ENCODE peak calls at places on chromosomes 6 and 20, in eight cellular contexts. U is cardiac muscle cell, B is cerebellar nuclear complex, Z is adrenal gland, F is left cardiac atrium, J is activated gamma-delta T cell, R is astrocyte of the spinal cord, M is GM20000. K is an unnamed sample.

GRCh38 chr20:64080013-64080812 is at the start of gene OPRL1:
- DNase-seq in U (no peak), B (no peak), Z (peak), F (no peak), J (peak), R (peak), M (no peak), K (no peak)

GRCh38 chr6:120211955-120212792 is 862.6 kb upstream of the MAN1A1 start:
- DNase-seq in U (no peak), B (no peak), Z (no peak), F (no peak), J (no peak), R (peak), M (no peak), K (no peak)

GRCh38 chr20:47700327-47700726 is 85.0 kb downstream of the SULF2 start:
- DNase-seq in U (no peak), B (no peak), Z (no peak), F (no peak), J (no peak), R (no peak), M (no peak), K (no peak)

GRCh38 chr6:139649718-139650117 is 275.3 kb upstream of the CITED2 start:
- DNase-seq in U (no peak), B (no peak), Z (no peak), F (no peak), J (no peak), R (no peak), M (no peak), K (no peak)

GRCh38 chr6:68639826-68640505 is 4.9 kb downstream of the ADGRB3 start:
- DNase-seq in U (no peak), B (no peak), Z (no peak), F (no peak), J (no peak), R (no peak), M (no peak), K (no peak)

GRCh38 chr6:120498711-120499110 is 835.6 kb downstream of the TBC1D32 start:
- DNase-seq in U (peak), B (no peak), Z (no peak), F (no peak), J (no peak), R (no peak), M (no peak), K (no peak)

GRCh38 chr20:45967551-45968080 is 4.4 kb downstream of the ZNF335 start:
- DNase-seq in U (no peak), B (no peak), Z (no peak), F (no peak), J (no peak), R (no peak), M (no peak), K (peak)

GRCh38 chr20:24032412-24032898 is 43.9 kb upstream of the GGTLC1 start:
- DNase-seq in U (no peak), B (no peak), Z (no peak), F (no peak), J (no peak), R (no peak), M (no peak), K (no peak)

GRCh38 chr6:148565321-148565926 is 181.4 kb upstream of the UST start:
- DNase-seq in U (no peak), B (no peak), Z (no peak), F (peak), J (no peak), R (no peak), M (no peak), K (no peak)

GRCh38 chr6:27502508-27503435 is 29.9 kb upstream of the ZNF184 start:
- DNase-seq in U (peak), B (no peak), Z (peak), F (peak), J (peak), R (peak), M (peak), K (no peak)

GRCh38 chr20:47202765-47203667 is 153.5 kb downstream of the ZMYND8 start:
- DNase-seq in U (no peak), B (no peak), Z (no peak), F (no peak), J (no peak), R (no peak), M (no peak), K (no peak)

GRCh38 chr20:44643596-44644383 is 7.7 kb downstream of the ADA start:
- DNase-seq in U (peak), B (no peak), Z (peak), F (peak), J (peak), R (peak), M (no peak), K (peak)

GRCh38 chr20:7841967-7842301 is 98.3 kb downstream of the HAO1 start:
- DNase-seq in U (no peak), B (no peak), Z (no peak), F (peak), J (no peak), R (peak), M (no peak), K (no peak)

GRCh38 chr20:60463798-60464197 is 505.6 kb downstream of the CDH26 start:
- DNase-seq in U (no peak), B (no peak), Z (no peak), F (no peak), J (no peak), R (no peak), M (no peak), K (no peak)

GRCh38 chr6:134145786-134146185 is 93.4 kb upstream of the SLC2A12 start:
- DNase-seq in U (no peak), B (no peak), Z (peak), F (no peak), J (no peak), R (peak), M (no peak), K (no peak)

GRCh38 chr20:52484438-52484837 is 292.9 kb upstream of the ZFP64 start:
- DNase-seq in U (no peak), B (no peak), Z (no peak), F (no peak), J (no peak), R (peak), M (no peak), K (no peak)

GRCh38 chr20:47662483-47663353 is 122.6 kb downstream of the SULF2 start:
- DNase-seq in U (no peak), B (no peak), Z (no peak), F (no peak), J (no peak), R (no peak), M (no peak), K (no peak)

GRCh38 chr6:41092421-41093140 is 19.8 kb downstream of the NFYA start:
- DNase-seq in U (peak), B (no peak), Z (no peak), F (no peak), J (no peak), R (peak), M (peak), K (no peak)

GRCh38 chr6:3808759-3809514 is 40.2 kb upstream of the FAM50B start:
- DNase-seq in U (no peak), B (no peak), Z (peak), F (peak), J (no peak), R (peak), M (no peak), K (no peak)

GRCh38 chr20:63564036-63564810 is 9.8 kb downstream of the HELZ2 start:
- DNase-seq in U (no peak), B (no peak), Z (no peak), F (no peak), J (no peak), R (no peak), M (no peak), K (no peak)

GRCh38 chr20:19249515-19249914 is 37.1 kb downstream of the SLC24A3 start:
- DNase-seq in U (no peak), B (no peak), Z (no peak), F (no peak), J (no peak), R (no peak), M (no peak), K (peak)

GRCh38 chr6:43621078-43621835 is 7.8 kb downstream of the GTPBP2 start:
- DNase-seq in U (no peak), B (no peak), Z (no peak), F (no peak), J (no peak), R (no peak), M (no peak), K (no peak)

K was measured in CD14-positive monocyte.